ENCODE peak calls at places on chromosome 2, in ten cellular contexts. M is NCI-H2081, L is GM13976, Q is posterior cingulate gyrus, D is upper lobe of right lung, Y is cardiac fibroblast, G is stromal cell of bone marrow, S is dermis blood vessel endothelial cell, U is NCI-H1105, O is chondrocyte. R is an unnamed sample.

GRCh38 chr2:92326-92725 is 46.0 kb upstream of the FAM110C start:
- DNase-seq in M (no peak), L (no peak), Q (no peak), D (no peak), Y (no peak), G (no peak), S (no peak), U (no peak), O (no peak), R (no peak)

GRCh38 chr2:210961249-210961648 is 404.9 kb downstream of the CPS1 start:
- DNase-seq in M (no peak), L (no peak), Q (no peak), D (no peak), Y (peak; percentile 1), G (no peak), S (no peak), U (no peak), O (no peak), R (peak; percentile 26)

GRCh38 chr2:74587664-74588277 is 33.3 kb downstream of the DOK1 start:
- DNase-seq in M (peak; percentile 67), L (peak; percentile 82), Q (peak; percentile 56), D (no peak), Y (peak; percentile 88), G (no peak), S (peak; percentile 82), U (peak; percentile 1), O (no peak), R (peak; percentile 85)

GRCh38 chr2:30465171-30465545 is 18.1 kb downstream of the LCLAT1 start:
- DNase-seq in M (no peak), L (no peak), Q (no peak), D (no peak), Y (no peak), G (no peak), S (no peak), U (no peak), O (no peak), R (no peak)

GRCh38 chr2:85433511-85434089 is 15.1 kb downstream of the SH2D6 start:
- DNase-seq in M (peak; percentile 59), L (no peak), Q (peak; percentile 89), D (peak; percentile 75), Y (peak; percentile 94), G (peak; percentile 86), S (no peak), U (no peak), O (no peak), R (peak; percentile 95)

GRCh38 chr2:151525872-151526271 is 116.2 kb downstream of the RIF1 start:
- DNase-seq in M (no peak), L (no peak), Q (no peak), D (no peak), Y (no peak), G (no peak), S (no peak), U (no peak), O (no peak), R (no peak)

GRCh38 chr2:26054598-26055348 is 20.9 kb downstream of the RAB10 start:
- DNase-seq in M (no peak), L (no peak), Q (no peak), D (no peak), Y (peak; percentile 29), G (no peak), S (no peak), U (no peak), O (no peak), R (no peak)

GRCh38 chr2:290090-290722 is 2.3 kb upstream of the ALKAL2 start:
- DNase-seq in M (peak; percentile 76), L (peak; percentile 67), Q (peak; percentile 87), D (peak; percentile 91), Y (peak; percentile 82), G (peak; percentile 41), S (peak; percentile 81), U (peak; percentile 40), O (no peak), R (peak; percentile 89)

GRCh38 chr2:219569041-219569440 is 2.3 kb downstream of the OBSL1 start:
- DNase-seq in M (no peak), L (no peak), Q (no peak), D (no peak), Y (no peak), G (no peak), S (no peak), U (no peak), O (no peak), R (no peak)

GRCh38 chr2:164917296-164917903 is 37.9 kb downstream of the SLC38A11 start:
- DNase-seq in M (peak; percentile 69), L (no peak), Q (no peak), D (no peak), Y (peak; percentile 62), G (no peak), S (peak; percentile 72), U (peak; percentile 21), O (no peak), R (peak; percentile 81)

GRCh38 chr2:195500878-195501277 is 156.1 kb upstream of the SLC39A10 start:
- DNase-seq in M (no peak), L (no peak), Q (no peak), D (no peak), Y (no peak), G (no peak), S (no peak), U (peak; percentile 16), O (no peak), R (no peak)

R was measured in choroid plexus epithelial cell.